ENCODE peak calls at places on chromosome 17, in five cellular contexts. One of them, this sample, is unnamed.

GRCh38 chr17:63309021-63309420 is 137.1 kb downstream of the CYB561 start:
- DNase-seq in neural progenitor cell: no peak
- DNase-seq in NCI-H1436: no peak
- DNase-seq in tibial nerve: no peak
- DNase-seq in HCEC 1CT: peak
- DNase-seq in this sample: peak

GRCh38 chr17:29590979-29591736 is 1.7 kb upstream of the GIT1 start:
- DNase-seq in NCI-H1436: peak
- DNase-seq in tibial nerve: no peak
- DNase-seq in HCEC 1CT: peak
- DNase-seq in neural progenitor cell: peak
- DNase-seq in this sample: no peak

GRCh38 chr17:72710834-72711233 is 381.7 kb downstream of the SLC39A11 start:
- DNase-seq in HCEC 1CT: no peak
- DNase-seq in tibial nerve: no peak
- DNase-seq in NCI-H1436: no peak
- DNase-seq in neural progenitor cell: no peak
- DNase-seq in this sample: no peak

GRCh38 chr17:41614098-41614497 is 1.5 kb upstream of the KRT16 start:
- DNase-seq in HCEC 1CT: no peak
- DNase-seq in neural progenitor cell: no peak
- DNase-seq in NCI-H1436: no peak
- DNase-seq in tibial nerve: no peak
- DNase-seq in this sample: no peak

GRCh38 chr17:5555254-5555653 is 29.1 kb downstream of the NLRP1 start:
- DNase-seq in NCI-H1436: no peak
- DNase-seq in tibial nerve: no peak
- DNase-seq in HCEC 1CT: peak
- DNase-seq in neural progenitor cell: no peak
- DNase-seq in this sample: no peak

GRCh38 chr17:59406278-59406677 is 74.8 kb downstream of the YPEL2 start:
- DNase-seq in tibial nerve: no peak
- DNase-seq in NCI-H1436: no peak
- DNase-seq in neural progenitor cell: no peak
- DNase-seq in HCEC 1CT: no peak
- DNase-seq in this sample: no peak

GRCh38 chr17:83074696-83075223 is 4.6 kb upstream of the METRNL start:
- DNase-seq in neural progenitor cell: no peak
- DNase-seq in NCI-H1436: no peak
- DNase-seq in tibial nerve: no peak
- DNase-seq in HCEC 1CT: no peak
- DNase-seq in this sample: no peak

GRCh38 chr17:77465358-77466041 is 324.7 kb downstream of the SEC14L1 start:
- DNase-seq in NCI-H1436: no peak
- DNase-seq in tibial nerve: no peak
- DNase-seq in neural progenitor cell: peak
- DNase-seq in HCEC 1CT: peak
- DNase-seq in this sample: no peak

GRCh38 chr17:42387221-42387657 is 1.0 kb downstream of the STAT3 start:
- DNase-seq in NCI-H1436: no peak
- DNase-seq in tibial nerve: no peak
- DNase-seq in HCEC 1CT: peak
- DNase-seq in neural progenitor cell: no peak
- DNase-seq in this sample: no peak

GRCh38 chr17:39665642-39666221 is 583 bp downstream of the TCAP start:
- DNase-seq in HCEC 1CT: no peak
- DNase-seq in neural progenitor cell: peak
- DNase-seq in tibial nerve: no peak
- DNase-seq in NCI-H1436: peak
- DNase-seq in this sample: no peak

GRCh38 chr17:79192503-79193500 is 118.2 kb downstream of the ENGASE start:
- DNase-seq in NCI-H1436: no peak
- DNase-seq in tibial nerve: no peak
- DNase-seq in HCEC 1CT: no peak
- DNase-seq in neural progenitor cell: peak
- DNase-seq in this sample: no peak

GRCh38 chr17:74987909-74988711 is 678 bp downstream of the CDR2L start:
- DNase-seq in tibial nerve: peak
- DNase-seq in neural progenitor cell: peak
- DNase-seq in HCEC 1CT: peak
- DNase-seq in NCI-H1436: peak
- DNase-seq in this sample: peak

GRCh38 chr17:7523033-7523432 is 25.8 kb upstream of the TNFSF12 start:
- DNase-seq in HCEC 1CT: no peak
- DNase-seq in neural progenitor cell: peak
- DNase-seq in NCI-H1436: no peak
- DNase-seq in tibial nerve: no peak
- DNase-seq in this sample: no peak

GRCh38 chr17:66726371-66726770 is 108.5 kb upstream of the CACNG5 start:
- DNase-seq in neural progenitor cell: no peak
- DNase-seq in NCI-H1436: no peak
- DNase-seq in tibial nerve: no peak
- DNase-seq in HCEC 1CT: no peak
- DNase-seq in this sample: no peak

GRCh38 chr17:56602292-56603130 is 9.0 kb downstream of the NOG start:
- DNase-seq in tibial nerve: no peak
- DNase-seq in HCEC 1CT: no peak
- DNase-seq in NCI-H1436: no peak
- DNase-seq in neural progenitor cell: no peak
- DNase-seq in this sample: no peak

This sample was measured in pulmonary artery endothelial cell.